ENCODE peak calls at places on chromosomes 12 and 14, in six cellular contexts. M is PC-3; P is CD8-positive, alpha-beta T cell; D is mammary epithelial cell; U is HCT116; I is kidney. G is an unnamed sample.

GRCh38 chr12:74120644-74121043 is 417.0 kb upstream of the ATXN7L3B start:
- DNase-seq in M (no peak), P (no peak), D (no peak), U (no peak), I (no peak), G (no peak)

GRCh38 chr14:54462048-54462447 is 20.9 kb upstream of the CNIH1 start:
- DNase-seq in M (peak), P (no peak), D (peak), U (no peak), I (no peak), G (peak)

GRCh38 chr14:101506921-101507300 is 54.4 kb upstream of the DIO3 start:
- DNase-seq in M (no peak), P (no peak), D (no peak), U (no peak), I (peak), G (no peak)

GRCh38 chr14:71764701-71765347 is 167.4 kb upstream of the RGS6 start:
- DNase-seq in M (no peak), P (no peak), D (no peak), U (no peak), I (no peak), G (no peak)

GRCh38 chr14:104342435-104343293 is 204.3 kb downstream of the KIF26A start:
- DNase-seq in M (no peak), P (no peak), D (no peak), U (no peak), I (no peak), G (no peak)

GRCh38 chr12:67921286-67921685 is 68.0 kb upstream of the IFNG-AS1 start:
- DNase-seq in M (peak), P (no peak), D (peak), U (no peak), I (no peak), G (peak)

GRCh38 chr14:24237463-24237955 is 4.8 kb downstream of the GMPR2 start:
- DNase-seq in M (no peak), P (no peak), D (no peak), U (no peak), I (no peak), G (no peak)

GRCh38 chr14:104887623-104888488 is 22.8 kb downstream of the CEP170B start:
- DNase-seq in M (no peak), P (no peak), D (no peak), U (no peak), I (peak), G (no peak)

GRCh38 chr12:53459097-53459496 is 7.2 kb downstream of the PCBP2 start:
- DNase-seq in M (no peak), P (no peak), D (no peak), U (no peak), I (no peak), G (no peak)

GRCh38 chr12:124286414-124286813 is 8.5 kb upstream of the RFLNA start:
- DNase-seq in M (no peak), P (no peak), D (peak), U (no peak), I (no peak), G (peak)

GRCh38 chr14:56216631-56217379 is 98.6 kb downstream of the PELI2 start:
- DNase-seq in M (no peak), P (no peak), D (no peak), U (no peak), I (peak), G (no peak)

GRCh38 chr12:93662961-93663728 is 14.0 kb upstream of the CRADD start:
- DNase-seq in M (peak), P (no peak), D (no peak), U (no peak), I (no peak), G (no peak)

GRCh38 chr12:24025153-24025798 is 75.8 kb upstream of the SOX5 start:
- DNase-seq in M (peak), P (no peak), D (no peak), U (no peak), I (no peak), G (no peak)

GRCh38 chr12:18139989-18140596 is 50.1 kb upstream of the RERGL start:
- DNase-seq in M (peak), P (no peak), D (peak), U (no peak), I (no peak), G (no peak)

GRCh38 chr14:104355949-104356737 is 217.8 kb downstream of the KIF26A start:
- DNase-seq in M (no peak), P (no peak), D (no peak), U (no peak), I (no peak), G (no peak)

GRCh38 chr12:95151406-95151805 is 65.9 kb downstream of the FGD6 start:
- DNase-seq in M (no peak), P (no peak), D (peak), U (no peak), I (no peak), G (no peak)

GRCh38 chr14:90281766-90282165 is 25.4 kb downstream of the PSMC1 start:
- DNase-seq in M (no peak), P (no peak), D (no peak), U (no peak), I (no peak), G (no peak)

GRCh38 chr12:25997401-25997973 is 39.0 kb downstream of the RASSF8 start:
- DNase-seq in M (peak), P (no peak), D (peak), U (peak), I (no peak), G (peak)

GRCh38 chr14:36805116-36805515 is 143.5 kb downstream of the PAX9 start:
- DNase-seq in M (no peak), P (no peak), D (no peak), U (no peak), I (no peak), G (no peak)

GRCh38 chr14:45065540-45065939 is 18.4 kb upstream of the PRPF39 start:
- DNase-seq in M (no peak), P (no peak), D (no peak), U (no peak), I (no peak), G (no peak)

GRCh38 chr12:104201238-104202001 is 14.2 kb upstream of the TXNRD1 start:
- DNase-seq in M (peak), P (peak), D (peak), U (peak), I (no peak), G (peak)

GRCh38 chr12:51189790-51190355 is 16.9 kb upstream of the TFCP2 start:
- DNase-seq in M (no peak), P (no peak), D (no peak), U (no peak), I (no peak), G (no peak)

GRCh38 chr12:15779925-15780324 is 9.3 kb downstream of the EPS8 start:
- DNase-seq in M (no peak), P (no peak), D (peak), U (no peak), I (no peak), G (no peak)

GRCh38 chr12:103840399-103840880 is 594 bp downstream of the NT5DC3 start:
- DNase-seq in M (peak), P (no peak), D (peak), U (no peak), I (no peak), G (peak)

GRCh38 chr12:128715485-128715884 is 108.3 kb downstream of the SLC15A4 start:
- DNase-seq in M (no peak), P (no peak), D (no peak), U (no peak), I (no peak), G (no peak)

GRCh38 chr14:93818857-93819256 is 30.6 kb upstream of the PRIMA1 start:
- DNase-seq in M (no peak), P (no peak), D (no peak), U (no peak), I (no peak), G (no peak)

GRCh38 chr12:113227169-113227568 is 5.9 kb downstream of the TPCN1 start:
- DNase-seq in M (no peak), P (no peak), D (no peak), U (no peak), I (peak), G (no peak)

GRCh38 chr14:102622262-102622885 is 29.9 kb downstream of the RCOR1 start:
- DNase-seq in M (no peak), P (no peak), D (no peak), U (no peak), I (no peak), G (no peak)

GRCh38 chr14:69525896-69526295 is 41.4 kb downstream of the PLEKHD1 start:
- DNase-seq in M (no peak), P (no peak), D (no peak), U (no peak), I (no peak), G (no peak)

GRCh38 chr14:69528143-69528542 is 43.6 kb downstream of the PLEKHD1 start:
- DNase-seq in M (no peak), P (no peak), D (no peak), U (no peak), I (no peak), G (no peak)

GRCh38 chr14:69529563-69529962 is 45.0 kb downstream of the PLEKHD1 start:
- DNase-seq in M (no peak), P (no peak), D (no peak), U (no peak), I (no peak), G (no peak)

GRCh38 chr14:69528930-69529329 is 44.4 kb downstream of the PLEKHD1 start:
- DNase-seq in M (no peak), P (no peak), D (no peak), U (no peak), I (no peak), G (no peak)

DNA sequence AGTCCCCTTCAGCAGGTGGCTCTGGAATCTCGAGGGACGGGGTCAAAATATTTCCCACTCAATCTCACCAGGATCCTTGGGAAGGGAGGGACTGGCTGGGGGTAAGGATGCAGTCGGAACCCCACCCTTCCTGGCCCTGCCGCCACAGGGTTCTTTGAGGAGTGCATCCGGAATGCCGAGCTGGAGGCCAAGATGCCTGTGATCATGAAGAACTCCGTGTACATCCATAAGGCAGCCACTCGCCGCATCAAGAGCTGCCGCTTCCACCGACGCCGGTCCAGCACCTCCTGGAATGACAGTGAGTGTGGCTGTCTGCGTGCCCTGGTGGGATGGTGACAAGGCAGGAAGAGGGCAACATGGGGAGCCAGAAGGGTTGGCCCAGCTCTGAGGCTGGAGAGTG is 43.1 kb downstream of the PLEKHD1 start:
- DNase-seq in M (no peak), P (no peak), D (no peak), U (no peak), I (no peak), G (no peak)
- TF ChIP-seq CTCF in M (no peak), P (no peak), D (no peak), U (no peak), I (no peak), G (no peak)

GRCh38 chr14:81818271-81818670 is 284.6 kb upstream of the SEL1L start:
- DNase-seq in M (no peak), P (no peak), D (no peak), U (no peak), I (no peak), G (no peak)
- H3K27ac ChIP-seq in M (no peak), P (no peak), D (no peak), U (no peak), I (no peak), G (no peak)

GRCh38 chr12:64782181-64782580 is 23.0 kb upstream of the GNS start:
- DNase-seq in M (no peak), P (no peak), D (no peak), U (no peak), I (no peak), G (no peak)

GRCh38 chr12:64779349-64779974 is 20.3 kb upstream of the GNS start:
- DNase-seq in M (no peak), P (no peak), D (no peak), U (no peak), I (no peak), G (no peak)

GRCh38 chr12:64780220-64780530 is 21.0 kb upstream of the GNS start:
- DNase-seq in M (no peak), P (no peak), D (no peak), U (no peak), I (no peak), G (no peak)

GRCh38 chr12:64780531-64781373 is 21.5 kb upstream of the GNS start:
- DNase-seq in M (peak), P (peak), D (peak), U (no peak), I (peak), G (peak)

GRCh38 chr12:64781374-64782029 is 22.3 kb upstream of the GNS start:
- DNase-seq in M (peak), P (no peak), D (no peak), U (no peak), I (no peak), G (peak)
- TF ChIP-seq CTCF in M (peak), P (no peak), D (no peak), U (no peak), I (no peak), G (no peak)

GRCh38 chr14:35231207-35231755 is 60.9 kb upstream of the PSMA6 start:
- DNase-seq in M (no peak), P (no peak), D (no peak), U (no peak), I (no peak), G (no peak)
- H3K27ac ChIP-seq in M (no peak), P (no peak), D (no peak), U (no peak), I (no peak), G (no peak)

GRCh38 chr14:88868558-88869159 is 44.2 kb downstream of the TTC8 start:
- DNase-seq in M (peak), P (no peak), D (peak), U (peak), I (no peak), G (peak)
- TF ChIP-seq CTCF in M (peak), P (peak), D (peak), U (peak), I (peak), G (peak)

GRCh38 chr14:91323671-91324605 is 79.4 kb upstream of the GPR68 start:
- DNase-seq in M (peak), P (peak), D (peak), U (peak), I (peak), G (peak)
- H3K27ac ChIP-seq in M (no peak), P (peak), D (no peak), U (no peak), I (peak), G (peak)

GRCh38 chr12:108369736-108370396 is 30.8 kb upstream of the CMKLR1 start:
- DNase-seq in M (no peak), P (no peak), D (no peak), U (no peak), I (no peak), G (no peak)

GRCh38 chr12:108374596-108375320 is 35.6 kb upstream of the CMKLR1 start:
- DNase-seq in M (no peak), P (no peak), D (no peak), U (no peak), I (no peak), G (no peak)

GRCh38 chr12:108371801-108372344 is 32.8 kb upstream of the CMKLR1 start:
- DNase-seq in M (no peak), P (no peak), D (no peak), U (no peak), I (no peak), G (no peak)

GRCh38 chr12:108375986-108376663 is 37.0 kb upstream of the CMKLR1 start:
- DNase-seq in M (no peak), P (no peak), D (peak), U (no peak), I (no peak), G (peak)

GRCh38 chr12:108373111-108373510 is 34.0 kb upstream of the CMKLR1 start:
- DNase-seq in M (peak), P (no peak), D (no peak), U (no peak), I (no peak), G (no peak)
- TF ChIP-seq CTCF in M (peak), P (no peak), D (peak), U (peak), I (no peak), G (no peak)

DNA sequence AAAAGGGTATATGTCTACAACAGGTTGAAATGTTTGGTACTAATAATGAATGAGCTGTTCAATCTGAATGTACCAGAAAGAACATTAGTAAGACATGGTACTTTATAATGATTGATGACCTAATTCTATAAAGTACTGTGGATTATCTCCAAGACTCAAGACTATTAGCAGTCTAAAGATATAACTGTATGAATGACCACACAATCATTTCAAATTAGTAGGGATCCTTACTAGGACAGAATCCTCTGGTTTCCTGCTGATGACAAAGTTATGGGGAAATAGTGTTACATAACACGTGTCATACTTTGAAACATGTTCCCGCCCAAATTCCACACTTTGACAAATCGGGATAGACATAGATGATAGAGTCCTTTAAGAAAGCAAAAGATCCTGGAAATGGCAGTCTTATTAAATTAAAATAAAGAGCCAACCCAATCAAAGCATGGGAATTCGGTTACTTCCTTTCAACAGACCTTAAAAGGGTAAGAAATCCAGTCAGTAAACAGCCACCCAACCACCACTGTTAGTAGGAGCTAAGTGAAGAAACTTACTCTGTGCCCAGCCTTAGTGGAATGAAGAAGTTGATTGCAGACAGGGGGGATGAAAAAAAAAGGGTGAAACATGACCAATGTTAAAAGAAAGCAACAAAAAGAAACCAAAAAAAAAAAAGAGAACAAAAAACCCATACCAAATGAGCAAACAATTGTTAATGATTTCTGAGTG is 2.8 kb downstream of the VPS29 start:
- DNase-seq in M (peak), P (no peak), D (peak), U (no peak), I (no peak), G (peak)
- H3K27ac ChIP-seq in M (no peak), P (no peak), D (peak), U (no peak), I (no peak), G (no peak)

GRCh38 chr14:95431199-95432145 is 85.0 kb downstream of the SYNE3 start:
- DNase-seq in M (peak), P (no peak), D (no peak), U (no peak), I (peak), G (no peak)
- TF ChIP-seq CTCF in M (peak), P (peak), D (peak), U (peak), I (peak), G (peak)

GRCh38 chr14:68957688-68958248 is 21.3 kb downstream of the ACTN1 start:
- DNase-seq in M (no peak), P (no peak), D (no peak), U (no peak), I (peak), G (no peak)
- H3K27ac ChIP-seq in M (no peak), P (peak), D (peak), U (no peak), I (no peak), G (peak)